ENCODE peak calls at places on chromosomes 2 and 18, in eight cellular contexts. Y is HCT116, K is heart left ventricle, V is stomach, N is MG63, T is OCI-LY7, C is gastrocnemius medialis, A is mammary epithelial cell. X is an unnamed sample.

GRCh38 chr2:45169339-45170190 is 160.3 kb upstream of the SIX2 start:
- DNase-seq in Y (no peak), K (no peak), V (no peak), N (peak; percentile 52), T (no peak), C (no peak), A (no peak), X (no peak)

GRCh38 chr18:70337139-70337972 is 48.5 kb downstream of the SOCS6 start:
- DNase-seq in Y (peak; percentile 89), K (no peak), V (peak; percentile 33), N (peak; percentile 71), T (no peak), C (peak; percentile 85), A (peak; percentile 96), X (peak; percentile 80)

GRCh38 chr2:70104231-70105111 is 17.2 kb downstream of the PCBP1 start:
- DNase-seq in Y (no peak), K (peak; percentile 10), V (peak; percentile 32), N (no peak), T (peak; percentile 83), C (no peak), A (no peak), X (no peak)

GRCh38 chr18:22391571-22392359 is 25.9 kb downstream of the CTAGE1 start:
- DNase-seq in Y (no peak), K (no peak), V (no peak), N (peak; percentile 72), T (no peak), C (no peak), A (peak; percentile 99), X (peak; percentile 87)

GRCh38 chr18:48826271-48826670 is 124.5 kb downstream of the SMAD7 start:
- DNase-seq in Y (no peak), K (no peak), V (peak; percentile 5), N (no peak), T (no peak), C (peak; percentile 9), A (no peak), X (no peak)

GRCh38 chr2:62641410-62641843 is 64.1 kb upstream of the EHBP1 start:
- DNase-seq in Y (no peak), K (no peak), V (no peak), N (no peak), T (no peak), C (no peak), A (no peak), X (peak; percentile 25)

GRCh38 chr2:96146881-96147592 is 1.8 kb upstream of the DUSP2 start:
- DNase-seq in Y (no peak), K (peak; percentile 65), V (no peak), N (no peak), T (no peak), C (peak; percentile 12), A (peak; percentile 25), X (no peak)

GRCh38 chr2:187698374-187699110 is 144.3 kb upstream of the TFPI start:
- DNase-seq in Y (no peak), K (no peak), V (no peak), N (no peak), T (no peak), C (no peak), A (no peak), X (no peak)

GRCh38 chr2:119441376-119442231 is 9.9 kb downstream of the TMEM37 start:
- DNase-seq in Y (no peak), K (no peak), V (no peak), N (no peak), T (no peak), C (no peak), A (no peak), X (no peak)

GRCh38 chr2:95061601-95062183 is 36.2 kb downstream of the MAL start:
- DNase-seq in Y (no peak), K (no peak), V (no peak), N (no peak), T (no peak), C (no peak), A (no peak), X (no peak)

GRCh38 chr18:35661483-35662146 is 80.1 kb downstream of the GALNT1 start:
- DNase-seq in Y (no peak), K (no peak), V (no peak), N (no peak), T (peak; percentile 10), C (no peak), A (no peak), X (no peak)

GRCh38 chr18:50866765-50867164 is 12.2 kb upstream of the ME2 start:
- DNase-seq in Y (no peak), K (no peak), V (no peak), N (no peak), T (peak; percentile 38), C (no peak), A (no peak), X (no peak)

GRCh38 chr2:120104002-120104467 is 91.2 kb downstream of the EPB41L5 start:
- DNase-seq in Y (no peak), K (no peak), V (no peak), N (peak; percentile 83), T (no peak), C (no peak), A (peak; percentile 93), X (no peak)

GRCh38 chr2:126059379-126059778 is 596.6 kb upstream of the GYPC start:
- DNase-seq in Y (no peak), K (no peak), V (no peak), N (no peak), T (no peak), C (no peak), A (no peak), X (no peak)

GRCh38 chr2:121329786-121330185 is 44.8 kb upstream of the TFCP2L1 start:
- DNase-seq in Y (no peak), K (no peak), V (peak; percentile 13), N (no peak), T (no peak), C (no peak), A (no peak), X (no peak)

GRCh38 chr18:61949946-61950345 is 57.1 kb upstream of the RNF152 start:
- DNase-seq in Y (no peak), K (no peak), V (no peak), N (peak; percentile 67), T (no peak), C (no peak), A (peak; percentile 100), X (no peak)

GRCh38 chr2:48320747-48321146 is 209.2 kb upstream of the STON1 start:
- DNase-seq in Y (no peak), K (no peak), V (no peak), N (no peak), T (no peak), C (no peak), A (peak; percentile 5), X (no peak)

GRCh38 chr2:120442541-120442922 is 96.6 kb downstream of the INHBB start:
- DNase-seq in Y (no peak), K (no peak), V (no peak), N (no peak), T (no peak), C (no peak), A (no peak), X (no peak)

GRCh38 chr2:216371756-216372702 is at the start of gene MARCHF4:
- DNase-seq in Y (no peak), K (peak; percentile 87), V (peak; percentile 59), N (peak; percentile 65), T (no peak), C (no peak), A (peak; percentile 89), X (peak; percentile 14)

GRCh38 chr2:216366777-216367465 is 5.4 kb downstream of the MARCHF4 start:
- DNase-seq in Y (no peak), K (no peak), V (no peak), N (no peak), T (no peak), C (no peak), A (no peak), X (no peak)

GRCh38 chr2:216372761-216373291 is 543 bp upstream of the MARCHF4 start:
- DNase-seq in Y (no peak), K (no peak), V (no peak), N (no peak), T (no peak), C (no peak), A (peak; percentile 63), X (no peak)

GRCh38 chr2:216370961-216371633 is 1.2 kb downstream of the MARCHF4 start:
- DNase-seq in Y (no peak), K (no peak), V (no peak), N (no peak), T (no peak), C (no peak), A (no peak), X (no peak)

DNA sequence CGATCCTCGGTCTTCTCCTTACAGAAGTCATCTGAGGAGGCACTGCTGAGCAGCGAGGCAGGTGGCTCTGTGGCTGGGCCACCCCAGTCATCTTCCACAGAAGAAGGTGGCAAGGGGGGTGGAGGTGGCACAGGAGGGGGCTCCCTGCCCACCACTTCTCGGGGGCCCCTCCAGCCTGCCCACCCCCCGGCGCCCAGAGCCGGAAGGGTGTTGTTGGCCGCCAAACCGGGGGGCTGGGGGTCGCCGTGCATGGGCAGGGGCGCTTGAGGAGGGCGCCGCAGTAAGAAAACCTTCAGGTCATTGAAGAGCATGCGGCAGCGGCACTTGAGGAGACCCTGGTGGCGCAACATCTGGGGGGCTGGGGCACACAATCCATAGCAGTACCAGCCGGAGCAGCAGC is 2.5 kb downstream of the MARCHF4 start:
- DNase-seq in Y (no peak), K (no peak), V (no peak), N (no peak), T (no peak), C (no peak), A (no peak), X (no peak)
- H3K4me3 ChIP-seq in Y (no peak overlapping the region), K (no peak overlapping the region), V (no peak overlapping the region), N (no peak overlapping the region), T (no peak overlapping the region), C (no peak overlapping the region), A (no peak overlapping the region), X (no peak overlapping the region)

GRCh38 chr18:4578449-4578848 is 123.3 kb upstream of the DLGAP1 start:
- DNase-seq in Y (no peak), K (no peak), V (no peak), N (no peak), T (no peak), C (no peak), A (no peak), X (no peak)
- H3K9me3 ChIP-seq in Y (peaks cover 38% of the 10 kb centered on the region), K (peaks cover 4% of the 10 kb centered on the region), V (no peaks in the 10 kb centered on the region), N (peaks cover 6% of the 10 kb centered on the region), T (peaks cover 15% of the 10 kb centered on the region), C (no peaks in the 10 kb centered on the region), A (peaks cover 23% of the 10 kb centered on the region), X (no peaks in the 10 kb centered on the region)

GRCh38 chr2:85132834-85133637 is at the start of gene TCF7L1:
- DNase-seq in Y (peak; percentile 70), K (peak; percentile 91), V (peak; percentile 55), N (peak; percentile 80), T (no peak), C (peak; percentile 77), A (peak; percentile 86), X (peak; percentile 26)
- H3K4me3 ChIP-seq in Y (peak within 1 kb of the TSS; percentile 71), K (peak within 1 kb of the TSS; percentile 75), V (peak within 1 kb of the TSS; percentile 83), N (peak within 1 kb of the TSS; percentile 67), T (no peak within 1 kb of the TSS), C (peak within 1 kb of the TSS; percentile 79), A (peak within 1 kb of the TSS; percentile 97), X (peak within 1 kb of the TSS; percentile 62)

DNA sequence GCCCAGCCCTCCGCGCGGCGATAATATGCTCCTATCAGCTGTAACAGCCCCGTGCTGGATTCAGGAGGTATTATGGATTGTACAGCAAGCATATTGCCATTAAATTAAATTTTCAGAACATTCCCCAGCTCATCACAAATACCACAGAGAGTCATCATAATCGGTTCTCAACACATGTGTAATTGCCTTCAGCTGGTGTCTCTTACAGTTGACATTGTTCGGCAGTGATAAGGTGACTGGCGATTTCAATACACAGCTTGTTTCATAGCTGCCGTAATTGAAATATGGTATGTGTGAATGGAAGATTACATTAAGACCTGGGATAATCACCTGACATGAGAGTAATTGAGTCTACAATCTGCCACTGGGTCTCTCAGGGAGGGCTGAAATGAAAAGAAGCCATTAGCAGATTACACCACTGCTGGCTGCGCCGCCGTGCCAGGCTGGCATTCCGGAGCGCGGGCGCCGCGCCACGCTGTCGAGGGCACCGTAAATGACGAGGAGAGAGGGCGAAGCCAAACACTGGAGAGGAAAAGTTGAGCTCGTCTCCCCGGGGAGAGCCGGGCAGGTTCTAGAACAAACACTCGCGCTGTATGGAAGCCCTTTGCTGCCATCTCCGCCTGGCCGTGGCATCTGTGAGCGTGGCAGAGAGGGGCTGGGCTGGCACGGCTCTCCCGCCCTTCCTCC is 549.3 kb upstream of the SALL3 start:
- DNase-seq in Y (no peak), K (no peak), V (no peak), N (no peak), T (no peak), C (no peak), A (no peak), X (no peak)
- H3K9me3 ChIP-seq in Y (peaks cover 13% of the 10 kb centered on the region), K (no peaks in the 10 kb centered on the region), V (no peaks in the 10 kb centered on the region), N (no peaks in the 10 kb centered on the region), T (no peaks in the 10 kb centered on the region), C (no peaks in the 10 kb centered on the region), A (peaks cover 18% of the 10 kb centered on the region), X (no peaks in the 10 kb centered on the region)